ENCODE peak calls at places on chromosomes 1 and 21, in six cellular contexts. V is choroid plexus epithelial cell, Q is A172, C is hepatic stellate cell, J is uterus, M is NCI-H1436 treated with DMSO at 0.1 percent for 48 hours. H is an unnamed sample.
A peak's percentile ranks its signal among the peaks of the same experiment; 100 is the strongest.

GRCh38 chr1:199691540-199691939 is 336.0 kb upstream of the NR5A2 start:
- DNase-seq in V (peak; percentile 86), Q (peak; percentile 98), C (no peak), J (no peak), M (no peak), H (peak; percentile 91)

GRCh38 chr1:225349826-225350225 is 78.0 kb downstream of the LBR start:
- DNase-seq in V (peak; percentile 16), Q (no peak), C (no peak), J (no peak), M (no peak), H (no peak)

GRCh38 chr1:78987042-78987441 is 19.5 kb downstream of the ADGRL4 start:
- DNase-seq in V (no peak), Q (no peak), C (no peak), J (no peak), M (no peak), H (no peak)

GRCh38 chr21:45439171-45439872 is 34.4 kb downstream of the COL18A1 start:
- DNase-seq in V (peak; percentile 94), Q (peak; percentile 70), C (peak; percentile 93), J (peak; percentile 85), M (no peak), H (peak; percentile 80)

GRCh38 chr1:240128361-240128760 is 36.7 kb downstream of the FMN2 start:
- DNase-seq in V (no peak), Q (no peak), C (no peak), J (no peak), M (no peak), H (no peak)

GRCh38 chr1:62175568-62176179 is 19.0 kb upstream of the L1TD1 start:
- DNase-seq in V (peak; percentile 72), Q (peak; percentile 38), C (peak; percentile 29), J (no peak), M (peak; percentile 24), H (peak; percentile 17)

GRCh38 chr1:70934197-70934961 is 113.2 kb downstream of the PTGER3 start:
- DNase-seq in V (no peak), Q (no peak), C (no peak), J (no peak), M (no peak), H (no peak)

GRCh38 chr21:43759651-43760050 is 16.5 kb downstream of the CSTB start:
- DNase-seq in V (no peak), Q (no peak), C (no peak), J (no peak), M (no peak), H (no peak)

GRCh38 chr21:35438643-35439404 is 389.7 kb upstream of the RUNX1 start:
- DNase-seq in V (peak; percentile 17), Q (no peak), C (no peak), J (no peak), M (no peak), H (peak; percentile 16)

GRCh38 chr1:206521002-206521585 is 13.8 kb downstream of the RASSF5 start:
- DNase-seq in V (no peak), Q (no peak), C (no peak), J (no peak), M (no peak), H (no peak)

GRCh38 chr1:20698195-20698910 is 19.5 kb downstream of the KIF17 start:
- DNase-seq in V (peak; percentile 51), Q (peak; percentile 62), C (peak; percentile 80), J (no peak), M (no peak), H (peak; percentile 86)

GRCh38 chr1:184499626-184500025 is 112.8 kb downstream of the C1orf21 start:
- DNase-seq in V (no peak), Q (no peak), C (no peak), J (no peak), M (no peak), H (no peak)

GRCh38 chr1:167774710-167775109 is 52.9 kb downstream of the MPZL1 start:
- DNase-seq in V (peak; percentile 53), Q (peak; percentile 18), C (peak; percentile 26), J (no peak), M (no peak), H (peak; percentile 41)

GRCh38 chr1:196180847-196181593 is 427.2 kb downstream of the KCNT2 start:
- DNase-seq in V (peak; percentile 94), Q (peak; percentile 99), C (no peak), J (no peak), M (no peak), H (peak; percentile 98)

GRCh38 chr1:243218059-243218458 is 37.0 kb downstream of the CEP170 start:
- DNase-seq in V (no peak), Q (no peak), C (no peak), J (no peak), M (no peak), H (no peak)

GRCh38 chr1:23370744-23371710 is 1.4 kb upstream of the ZNF436 start:
- DNase-seq in V (peak; percentile 53), Q (no peak), C (no peak), J (no peak), M (no peak), H (no peak)

GRCh38 chr1:22412932-22413727 is 38.5 kb upstream of the ZBTB40 start:
- DNase-seq in V (no peak), Q (no peak), C (peak; percentile 31), J (no peak), M (no peak), H (no peak)

GRCh38 chr1:13707211-13707610 is 7.2 kb downstream of the PRDM2 start:
- DNase-seq in V (peak; percentile 30), Q (no peak), C (no peak), J (no peak), M (no peak), H (no peak)

GRCh38 chr1:228014235-228014930 is 7.6 kb downstream of the WNT3A start:
- DNase-seq in V (peak; percentile 39), Q (peak; percentile 50), C (no peak), J (peak; percentile 14), M (no peak), H (peak; percentile 62)

GRCh38 chr1:100130552-100131077 is 2.1 kb downstream of the SASS6 start:
- DNase-seq in V (peak; percentile 53), Q (no peak), C (no peak), J (no peak), M (no peak), H (no peak)

GRCh38 chr1:33974147-33974546 is 110.3 kb downstream of the HMGB4 start:
- DNase-seq in V (no peak), Q (no peak), C (no peak), J (no peak), M (no peak), H (no peak)

GRCh38 chr1:80579055-80579454 is 1221.7 kb upstream of the ADGRL2 start:
- DNase-seq in V (no peak), Q (no peak), C (no peak), J (no peak), M (no peak), H (no peak)

H was measured in astrocyte.